ENCODE peak calls at places on chromosomes 11 and 22, in four cellular contexts. B is HL-60, D is body of pancreas, U is sigmoid colon. M is an unnamed sample. For H3K27me3, the result is how much of the 10 kb centered on the place peaks cover.

GRCh38 chr11:27626269-27626937 is 73.9 kb downstream of the BDNF start:
- DNase-seq in B (no peak), D (no peak), U (no peak), M (no peak)

GRCh38 chr11:116990061-116990473 is 108.2 kb downstream of the SIK3 start:
- DNase-seq in B (no peak), D (peak), U (no peak), M (no peak)

GRCh38 chr22:49367016-49367697 is 460.5 kb downstream of the BRD1 start:
- DNase-seq in B (no peak), D (no peak), U (peak), M (no peak)

GRCh38 chr11:65921033-65921555 is 1.9 kb downstream of the DRAP1 start:
- DNase-seq in B (no peak), D (no peak), U (no peak), M (no peak)

GRCh38 chr11:32435152-32435480 is 223 bp downstream of the WT1 start:
- DNase-seq in B (peak), D (no peak), U (no peak), M (no peak)

GRCh38 chr22:32480238-32480637 is 5.6 kb downstream of the FBXO7 start:
- DNase-seq in B (no peak), D (no peak), U (no peak), M (no peak)

GRCh38 chr11:109320595-109320994 is 101.4 kb upstream of the C11orf87 start:
- DNase-seq in B (no peak), D (no peak), U (no peak), M (no peak)

GRCh38 chr11:118074785-118075184 is 2.1 kb upstream of the TMPRSS4 start:
- DNase-seq in B (no peak), D (no peak), U (no peak), M (no peak)

GRCh38 chr22:19576460-19577421 is 52.5 kb upstream of the CLDN5 start:
- DNase-seq in B (peak), D (no peak), U (peak), M (peak)

GRCh38 chr11:47348859-47349258 is 3.6 kb downstream of the MYBPC3 start:
- DNase-seq in B (peak), D (no peak), U (no peak), M (no peak)

GRCh38 chr11:28461338-28461737 is 353.1 kb downstream of the METTL15 start:
- DNase-seq in B (no peak), D (no peak), U (no peak), M (no peak)

GRCh38 chr11:19432370-19433163 is 191.8 kb upstream of the E2F8 start:
- DNase-seq in B (no peak), D (peak), U (no peak), M (no peak)

GRCh38 chr22:41862160-41862529 is 29.2 kb downstream of the SREBF2 start:
- DNase-seq in B (peak), D (no peak), U (no peak), M (peak)

GRCh38 chr22:43483266-43483665 is 71.5 kb downstream of the MPPED1 start:
- DNase-seq in B (no peak), D (no peak), U (no peak), M (no peak)

GRCh38 chr11:131688056-131688693 is 317.8 kb downstream of the NTM start:
- DNase-seq in B (no peak), D (peak), U (no peak), M (no peak)

GRCh38 chr11:86787018-86787417 is 13.3 kb upstream of the PRSS23 start:
- DNase-seq in B (no peak), D (no peak), U (no peak), M (no peak)

GRCh38 chr11:64778223-64778472 is 194 bp downstream of the SF1 start:
- DNase-seq in B (no peak), D (no peak), U (no peak), M (no peak)

GRCh38 chr11:117986981-117987495 is 844 bp downstream of the IL10RA start:
- DNase-seq in B (peak), D (no peak), U (no peak), M (peak)

GRCh38 chr11:35994421-35994820 is 50.6 kb downstream of the LDLRAD3 start:
- DNase-seq in B (no peak), D (no peak), U (no peak), M (no peak)

GRCh38 chr11:73266644-73267015 is 5.5 kb upstream of the P2RY6 start:
- DNase-seq in B (no peak), D (no peak), U (peak), M (no peak)

GRCh38 chr22:25334091-25334490 is 114.7 kb downstream of the CRYBB2 start:
- DNase-seq in B (peak), D (peak), U (no peak), M (no peak)

GRCh38 chr11:122804796-122805195 is 33.5 kb upstream of the CRTAM start:
- DNase-seq in B (no peak), D (no peak), U (no peak), M (no peak)

GRCh38 chr11:36372101-36372767 is 76.1 kb downstream of the PRR5L start:
- DNase-seq in B (no peak), D (no peak), U (no peak), M (no peak)

GRCh38 chr22:43435851-43436535 is 24.2 kb downstream of the MPPED1 start:
- DNase-seq in B (no peak), D (peak), U (no peak), M (no peak)

GRCh38 chr11:72278911-72279310 is 34.9 kb upstream of the PHOX2A start:
- DNase-seq in B (no peak), D (no peak), U (no peak), M (no peak)

GRCh38 chr22:37777122-37777687 is 30.5 kb upstream of the GCAT start:
- DNase-seq in B (no peak), D (peak), U (peak), M (no peak)

GRCh38 chr11:107565219-107565937 is at the start of gene ALKBH8:
- DNase-seq in B (peak), D (peak), U (peak), M (peak)

GRCh38 chr11:94678236-94678635 is 89.9 kb upstream of the AMOTL1 start:
- DNase-seq in B (no peak), D (no peak), U (no peak), M (no peak)

GRCh38 chr11:83819936-83820549 is 533.9 kb upstream of the CCDC90B start:
- DNase-seq in B (no peak), D (peak), U (no peak), M (no peak)

GRCh38 chr11:14443642-14444041 is 56.0 kb downstream of the COPB1 start:
- DNase-seq in B (no peak), D (peak), U (no peak), M (no peak)

GRCh38 chr22:33919591-33920501 is at the start of gene LARGE1:
- DNase-seq in B (no peak), D (peak), U (peak), M (no peak)

GRCh38 chr11:73760066-73760679 is 701 bp downstream of the RAB6A start:
- DNase-seq in B (no peak), D (peak), U (peak), M (no peak)

GRCh38 chr11:59259867-59260475 is 47.2 kb upstream of the MPEG1 start:
- DNase-seq in B (no peak), D (no peak), U (no peak), M (no peak)

GRCh38 chr11:7019500-7020182 is 505 bp downstream of the ZNF214 start:
- DNase-seq in B (no peak), D (peak), U (peak), M (no peak)

GRCh38 chr11:47514825-47515647 is 37.9 kb downstream of the CELF1 start:
- DNase-seq in B (peak), D (no peak), U (no peak), M (no peak)

GRCh38 chr22:43181321-43182076 is 5.4 kb downstream of the TTLL12 start:
- DNase-seq in B (no peak), D (no peak), U (no peak), M (no peak)

GRCh38 chr22:28108851-28109250 is 189.8 kb upstream of the PITPNB start:
- DNase-seq in B (no peak), D (no peak), U (no peak), M (no peak)

GRCh38 chr22:28112548-28113043 is 193.5 kb upstream of the PITPNB start:
- DNase-seq in B (no peak), D (peak), U (peak), M (no peak)

GRCh38 chr22:28112130-28112529 is 193.1 kb upstream of the PITPNB start:
- DNase-seq in B (no peak), D (no peak), U (no peak), M (no peak)

GRCh38 chr22:28115426-28115825 is 196.4 kb upstream of the PITPNB start:
- DNase-seq in B (no peak), D (no peak), U (no peak), M (no peak)

DNA sequence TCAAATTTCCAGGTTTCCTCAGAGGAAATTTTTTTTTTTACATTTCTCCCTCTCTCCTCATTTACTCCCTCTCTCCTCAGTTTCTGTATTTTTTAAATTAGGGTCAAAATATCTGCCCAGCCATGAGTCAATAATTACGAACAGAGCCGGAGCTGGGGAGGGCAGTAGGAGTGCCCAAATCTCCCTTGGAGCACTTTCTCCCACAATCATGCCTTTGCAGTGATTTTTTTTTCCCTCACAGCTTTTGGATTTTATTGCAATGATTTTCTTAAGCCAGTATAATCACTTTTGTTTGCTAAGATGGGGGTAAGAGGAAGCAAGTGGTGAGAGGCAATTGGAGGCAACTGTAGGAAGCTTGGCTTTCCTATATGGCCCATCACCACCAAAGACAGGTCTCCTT is 192.4 kb upstream of the PITPNB start:
- DNase-seq in B (no peak), D (no peak), U (no peak), M (no peak)
- H3K27ac ChIP-seq in B (no peak), D (no peak), U (no peak), M (no peak)

DNA sequence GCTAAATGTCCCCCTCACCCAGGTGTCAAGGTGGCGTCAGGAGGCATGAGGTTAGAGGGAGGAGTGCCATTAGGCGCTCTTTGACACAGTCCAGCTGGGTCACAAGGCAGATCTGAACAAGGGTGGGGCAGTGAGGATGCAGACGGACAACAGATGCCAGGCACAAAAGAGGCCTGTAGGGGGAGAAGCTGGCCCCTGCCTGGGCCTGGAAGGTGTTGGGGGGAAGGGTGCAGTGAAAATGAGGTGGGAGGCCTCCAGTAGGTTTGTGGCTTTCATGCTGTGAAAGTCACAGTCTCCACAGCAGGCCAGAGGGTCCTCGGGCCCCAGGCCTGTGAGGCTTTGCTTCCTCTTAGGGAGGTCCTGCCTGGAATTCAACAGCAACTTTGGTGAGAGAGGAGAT is 85.0 kb upstream of the PLET1 start:
- DNase-seq in B (no peak), D (no peak), U (no peak), M (no peak)
- TF ChIP-seq CTCF in B (peak), D (no peak), U (no peak), M (no peak)

GRCh38 chr11:119743041-119743440 is 14.0 kb upstream of the NECTIN1 start:
- DNase-seq in B (no peak), D (peak), U (no peak), M (no peak)

GRCh38 chr11:119747868-119748660 is 19.1 kb upstream of the NECTIN1 start:
- DNase-seq in B (no peak), D (no peak), U (peak), M (no peak)

GRCh38 chr11:119745112-119745511 is 16.1 kb upstream of the NECTIN1 start:
- DNase-seq in B (no peak), D (no peak), U (no peak), M (no peak)

GRCh38 chr11:119744577-119744976 is 15.6 kb upstream of the NECTIN1 start:
- DNase-seq in B (no peak), D (no peak), U (peak), M (no peak)

GRCh38 chr11:119745776-119746535 is 17.0 kb upstream of the NECTIN1 start:
- DNase-seq in B (no peak), D (no peak), U (peak), M (no peak)
- H3K27me3 ChIP-seq in B (under half), D (under half), U (under half), M (under half)

DNA sequence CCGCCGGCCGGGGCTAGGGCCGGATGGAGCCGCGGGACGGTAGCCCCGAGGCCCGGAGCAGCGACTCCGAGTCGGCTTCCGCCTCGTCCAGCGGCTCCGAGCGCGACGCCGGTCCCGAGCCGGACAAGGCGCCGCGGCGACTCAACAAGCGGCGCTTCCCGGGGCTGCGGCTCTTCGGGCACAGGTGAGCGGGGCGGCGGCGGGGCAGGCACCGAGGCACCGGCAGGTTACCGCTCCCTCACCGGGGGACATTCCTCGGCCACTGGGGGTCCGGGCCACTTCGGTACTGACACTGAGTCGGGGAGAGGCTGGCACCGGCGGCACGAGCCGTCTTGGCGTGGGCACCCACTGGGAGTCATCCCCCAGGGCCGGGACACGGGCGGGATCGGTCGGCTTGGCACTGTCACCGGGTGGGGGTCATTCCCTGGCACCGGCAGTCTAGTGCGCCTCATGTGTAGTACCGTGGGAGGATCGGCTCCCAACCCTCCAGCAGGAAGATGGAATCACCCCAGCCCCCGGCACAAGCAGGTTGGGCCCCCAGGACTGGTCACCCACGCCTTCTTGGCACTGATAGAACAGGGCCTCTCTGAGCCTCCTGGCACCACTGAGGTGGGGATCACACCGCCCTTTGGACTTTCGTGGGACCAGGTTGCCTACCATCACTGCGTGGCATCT is 511 bp downstream of the DGKZ start:
- DNase-seq in B (no peak), D (peak), U (peak), M (no peak)
- H3K27ac ChIP-seq in B (peak), D (peak), U (peak), M (peak)

DNA sequence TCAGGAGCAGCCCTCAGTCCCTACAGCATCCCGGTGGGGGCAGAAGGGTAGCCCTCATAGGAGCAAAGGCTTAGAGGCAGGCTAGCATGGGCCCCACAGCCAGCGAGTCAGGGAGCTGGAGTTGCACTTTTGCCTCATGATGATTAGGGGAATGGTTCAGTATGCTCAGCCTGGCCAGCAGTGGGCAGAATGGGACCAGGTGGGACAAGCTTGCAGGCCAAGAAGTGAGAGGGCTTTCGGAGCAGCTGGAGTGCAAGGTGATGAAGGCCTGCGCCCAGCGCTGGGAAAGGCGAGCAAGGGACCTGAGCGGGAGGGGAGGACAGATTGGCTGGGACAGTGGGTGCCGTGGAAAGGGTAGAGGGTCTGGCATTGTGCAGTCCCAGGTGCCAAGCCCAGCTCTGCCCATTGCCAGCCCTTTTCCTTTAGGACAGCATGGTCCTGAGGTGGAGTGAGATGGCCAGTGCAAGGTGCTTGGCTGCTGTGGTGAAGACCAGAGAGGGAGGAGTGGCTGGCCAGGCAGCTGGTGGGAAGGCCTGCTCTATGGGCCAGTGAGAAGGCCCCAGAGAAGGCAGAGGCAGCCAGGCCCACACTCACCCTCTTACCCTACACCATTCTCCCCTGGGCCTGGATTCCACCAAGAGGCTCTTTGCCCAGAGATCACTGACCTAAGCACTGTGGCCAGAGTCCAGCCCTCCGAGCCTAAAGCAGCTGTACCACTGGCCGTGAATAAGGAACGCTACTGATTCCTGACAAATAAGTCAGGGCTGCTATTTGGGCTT is 47.9 kb upstream of the SUSD2 start:
- DNase-seq in B (no peak), D (no peak), U (peak), M (peak)
- TF ChIP-seq CTCF in B (no peak), D (peak), U (peak), M (peak)

GRCh38 chr11:557328-558132 is 3.0 kb downstream of the LMNTD2 start:
- DNase-seq in B (no peak), D (no peak), U (no peak), M (no peak)

GRCh38 chr11:559020-559620 is 1.4 kb downstream of the LMNTD2 start:
- DNase-seq in B (no peak), D (no peak), U (no peak), M (no peak)

GRCh38 chr11:556857-557256 is 3.7 kb downstream of the LMNTD2 start:
- DNase-seq in B (no peak), D (no peak), U (no peak), M (no peak)

GRCh38 chr11:559712-560304 is 730 bp downstream of the LMNTD2 start:
- DNase-seq in B (no peak), D (peak), U (no peak), M (no peak)

DNA sequence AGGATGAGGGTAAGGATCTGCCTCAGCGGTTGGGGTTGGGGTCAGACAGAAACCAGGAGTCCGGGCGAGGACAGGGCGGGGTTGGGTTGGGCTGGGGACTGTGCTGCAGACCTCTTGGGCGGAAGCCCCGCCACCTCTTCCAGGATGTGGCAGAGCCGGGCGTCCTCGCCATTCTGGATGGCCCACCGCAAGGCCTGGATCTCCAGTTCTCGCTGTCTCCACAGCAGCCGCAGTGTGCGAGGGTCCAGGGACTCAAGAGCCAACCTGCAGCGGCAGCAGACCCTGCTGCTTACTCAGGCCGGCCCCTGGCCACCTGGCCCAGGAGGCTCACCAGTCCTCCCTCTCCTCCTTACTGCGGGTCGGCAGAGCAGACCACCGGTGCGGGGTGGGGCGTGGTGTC is 2.0 kb downstream of the LMNTD2 start:
- DNase-seq in B (no peak), D (no peak), U (no peak), M (no peak)
- H3K27me3 ChIP-seq in B (under half), D (under half), U (half or more), M (under half)

DNA sequence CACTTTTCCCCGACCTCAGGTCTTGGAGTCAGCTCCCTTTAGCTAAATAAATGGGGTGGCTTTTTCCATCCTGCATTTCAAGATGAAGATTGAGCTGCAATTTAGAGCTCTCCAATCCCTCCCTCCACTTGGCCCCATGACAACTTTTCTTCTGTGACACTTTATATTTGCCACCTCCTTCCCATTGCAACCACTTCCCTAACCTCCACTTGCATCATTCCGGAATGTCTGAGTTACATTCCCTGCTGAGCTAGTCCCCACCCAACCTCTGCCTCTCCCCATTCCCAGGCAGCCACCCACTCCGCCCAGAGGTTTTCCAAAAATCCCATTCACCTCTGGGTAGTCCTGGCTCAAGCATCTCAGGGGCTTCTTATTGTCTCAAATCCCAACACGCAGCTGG is 24.7 kb downstream of the PC start:
- DNase-seq in B (no peak), D (no peak), U (no peak), M (no peak)
- H3K27ac ChIP-seq in B (no peak), D (no peak), U (no peak), M (no peak)

GRCh38 chr11:119309411-119309810 is 7.5 kb downstream of the MCAM start:
- DNase-seq in B (no peak), D (no peak), U (no peak), M (no peak)

GRCh38 chr11:119305556-119306372 is 11.2 kb downstream of the MCAM start:
- DNase-seq in B (no peak), D (no peak), U (no peak), M (no peak)

GRCh38 chr11:119306373-119306890 is 10.5 kb downstream of the MCAM start:
- DNase-seq in B (peak), D (no peak), U (no peak), M (peak)

GRCh38 chr11:119307974-119308373 is 9.0 kb downstream of the MCAM start:
- DNase-seq in B (no peak), D (no peak), U (no peak), M (no peak)

GRCh38 chr11:119307219-119307618 is 9.7 kb downstream of the MCAM start:
- DNase-seq in B (no peak), D (no peak), U (no peak), M (no peak)
- TF ChIP-seq CTCF in B (no peak), D (no peak), U (no peak), M (no peak)